ENCODE peak calls at places on chromosomes 12 and 14, in seven cellular contexts. One of them, this sample, is unnamed.
A peak's percentile ranks its signal among the peaks of the same experiment; 100 is the strongest.

GRCh38 chr14:56349942-56350341 is 229.7 kb upstream of the TMEM260 start:
- DNase-seq in RWPE1: no peak
- DNase-seq in stimulated activated naive CD8-positive, alpha-beta T cell treated with anti-CD3 and anti-CD28 coated beads, Interleukin-15, Interleukin-2, amounts not matched to agents 100 U/mL and 50 U/mL, for 24 hours: no peak
- DNase-seq in nephron progenitor cell: no peak
- DNase-seq in globus pallidus: no peak
- DNase-seq in AG08395: no peak
- DNase-seq in neural crest cell: no peak
- DNase-seq in this sample: no peak

GRCh38 chr14:105294142-105294597 is 6.6 kb downstream of the BRF1 start:
- DNase-seq in AG08395: peak; percentile 50
- DNase-seq in RWPE1: no peak
- DNase-seq in nephron progenitor cell: no peak
- DNase-seq in globus pallidus: no peak
- DNase-seq in stimulated activated naive CD8-positive, alpha-beta T cell treated with anti-CD3 and anti-CD28 coated beads, Interleukin-15, Interleukin-2, amounts not matched to agents 100 U/mL and 50 U/mL, for 24 hours: peak; percentile 69
- DNase-seq in neural crest cell: no peak
- DNase-seq in this sample: peak; percentile 43

GRCh38 chr12:26648584-26648983 is 184.4 kb downstream of the ITPR2 start:
- DNase-seq in globus pallidus: no peak
- DNase-seq in AG08395: peak; percentile 85
- DNase-seq in RWPE1: peak; percentile 35
- DNase-seq in nephron progenitor cell: no peak
- DNase-seq in neural crest cell: no peak
- DNase-seq in stimulated activated naive CD8-positive, alpha-beta T cell treated with anti-CD3 and anti-CD28 coated beads, Interleukin-15, Interleukin-2, amounts not matched to agents 100 U/mL and 50 U/mL, for 24 hours: no peak
- DNase-seq in this sample: peak; percentile 73

GRCh38 chr14:22555573-22556011 is 33.4 kb downstream of the DAD1 start:
- DNase-seq in RWPE1: peak; percentile 18
- DNase-seq in neural crest cell: no peak
- DNase-seq in globus pallidus: no peak
- DNase-seq in AG08395: no peak
- DNase-seq in nephron progenitor cell: no peak
- DNase-seq in stimulated activated naive CD8-positive, alpha-beta T cell treated with anti-CD3 and anti-CD28 coated beads, Interleukin-15, Interleukin-2, amounts not matched to agents 100 U/mL and 50 U/mL, for 24 hours: peak; percentile 75
- DNase-seq in this sample: no peak

GRCh38 chr14:20489093-20489994 is 16.0 kb upstream of the RNASE10 start:
- DNase-seq in stimulated activated naive CD8-positive, alpha-beta T cell treated with anti-CD3 and anti-CD28 coated beads, Interleukin-15, Interleukin-2, amounts not matched to agents 100 U/mL and 50 U/mL, for 24 hours: no peak
- DNase-seq in AG08395: no peak
- DNase-seq in neural crest cell: no peak
- DNase-seq in RWPE1: peak; percentile 37
- DNase-seq in nephron progenitor cell: peak; percentile 5
- DNase-seq in globus pallidus: no peak
- DNase-seq in this sample: peak; percentile 58

GRCh38 chr12:95182868-95183415 is 34.3 kb downstream of the FGD6 start:
- DNase-seq in stimulated activated naive CD8-positive, alpha-beta T cell treated with anti-CD3 and anti-CD28 coated beads, Interleukin-15, Interleukin-2, amounts not matched to agents 100 U/mL and 50 U/mL, for 24 hours: peak; percentile 15
- DNase-seq in RWPE1: peak; percentile 29
- DNase-seq in nephron progenitor cell: no peak
- DNase-seq in AG08395: peak; percentile 64
- DNase-seq in neural crest cell: no peak
- DNase-seq in globus pallidus: no peak
- DNase-seq in this sample: peak; percentile 52

GRCh38 chr12:34347367-34347766 is 325.1 kb downstream of the ALG10 start:
- DNase-seq in globus pallidus: no peak
- DNase-seq in AG08395: no peak
- DNase-seq in nephron progenitor cell: no peak
- DNase-seq in stimulated activated naive CD8-positive, alpha-beta T cell treated with anti-CD3 and anti-CD28 coated beads, Interleukin-15, Interleukin-2, amounts not matched to agents 100 U/mL and 50 U/mL, for 24 hours: peak; percentile 10
- DNase-seq in RWPE1: peak; percentile 24
- DNase-seq in neural crest cell: no peak
- DNase-seq in this sample: no peak

GRCh38 chr12:58030566-58031279 is 89.4 kb downstream of the ATP23 start:
- DNase-seq in neural crest cell: no peak
- DNase-seq in stimulated activated naive CD8-positive, alpha-beta T cell treated with anti-CD3 and anti-CD28 coated beads, Interleukin-15, Interleukin-2, amounts not matched to agents 100 U/mL and 50 U/mL, for 24 hours: no peak
- DNase-seq in nephron progenitor cell: no peak
- DNase-seq in AG08395: peak; percentile 64
- DNase-seq in globus pallidus: no peak
- DNase-seq in RWPE1: peak; percentile 86
- DNase-seq in this sample: peak; percentile 47

GRCh38 chr14:68633131-68633991 is 159.5 kb downstream of the ZFP36L1 start:
- DNase-seq in RWPE1: no peak
- DNase-seq in nephron progenitor cell: no peak
- DNase-seq in globus pallidus: peak; percentile 96
- DNase-seq in neural crest cell: peak; percentile 38
- DNase-seq in stimulated activated naive CD8-positive, alpha-beta T cell treated with anti-CD3 and anti-CD28 coated beads, Interleukin-15, Interleukin-2, amounts not matched to agents 100 U/mL and 50 U/mL, for 24 hours: no peak
- DNase-seq in AG08395: peak; percentile 55
- DNase-seq in this sample: peak; percentile 84

GRCh38 chr12:72282721-72283120 is 10.6 kb downstream of the TRHDE start:
- DNase-seq in nephron progenitor cell: no peak
- DNase-seq in globus pallidus: peak; percentile 52
- DNase-seq in stimulated activated naive CD8-positive, alpha-beta T cell treated with anti-CD3 and anti-CD28 coated beads, Interleukin-15, Interleukin-2, amounts not matched to agents 100 U/mL and 50 U/mL, for 24 hours: no peak
- DNase-seq in neural crest cell: no peak
- DNase-seq in RWPE1: no peak
- DNase-seq in AG08395: peak; percentile 52
- DNase-seq in this sample: no peak

GRCh38 chr12:131831021-131831571 is 2.9 kb downstream of the MMP17 start:
- DNase-seq in neural crest cell: no peak
- DNase-seq in nephron progenitor cell: peak; percentile 31
- DNase-seq in stimulated activated naive CD8-positive, alpha-beta T cell treated with anti-CD3 and anti-CD28 coated beads, Interleukin-15, Interleukin-2, amounts not matched to agents 100 U/mL and 50 U/mL, for 24 hours: peak; percentile 29
- DNase-seq in AG08395: no peak
- DNase-seq in globus pallidus: no peak
- DNase-seq in RWPE1: no peak
- DNase-seq in this sample: peak; percentile 35

GRCh38 chr12:53971686-53972085 is 1.2 kb upstream of the HOXC11 start:
- DNase-seq in stimulated activated naive CD8-positive, alpha-beta T cell treated with anti-CD3 and anti-CD28 coated beads, Interleukin-15, Interleukin-2, amounts not matched to agents 100 U/mL and 50 U/mL, for 24 hours: no peak
- DNase-seq in neural crest cell: no peak
- DNase-seq in globus pallidus: no peak
- DNase-seq in nephron progenitor cell: no peak
- DNase-seq in RWPE1: no peak
- DNase-seq in AG08395: no peak
- DNase-seq in this sample: no peak

GRCh38 chr14:35197015-35197414 is 74.7 kb downstream of the PRORP start:
- DNase-seq in neural crest cell: no peak
- DNase-seq in globus pallidus: no peak
- DNase-seq in AG08395: no peak
- DNase-seq in RWPE1: peak; percentile 48
- DNase-seq in stimulated activated naive CD8-positive, alpha-beta T cell treated with anti-CD3 and anti-CD28 coated beads, Interleukin-15, Interleukin-2, amounts not matched to agents 100 U/mL and 50 U/mL, for 24 hours: no peak
- DNase-seq in nephron progenitor cell: no peak
- DNase-seq in this sample: no peak

GRCh38 chr14:102005336-102005735 is 41.0 kb downstream of the DYNC1H1 start:
- DNase-seq in AG08395: no peak
- DNase-seq in neural crest cell: no peak
- DNase-seq in nephron progenitor cell: no peak
- DNase-seq in RWPE1: no peak
- DNase-seq in stimulated activated naive CD8-positive, alpha-beta T cell treated with anti-CD3 and anti-CD28 coated beads, Interleukin-15, Interleukin-2, amounts not matched to agents 100 U/mL and 50 U/mL, for 24 hours: no peak
- DNase-seq in globus pallidus: no peak
- DNase-seq in this sample: no peak

GRCh38 chr12:53044052-53044581 is 5.7 kb upstream of the TNS2 start:
- DNase-seq in AG08395: no peak
- DNase-seq in nephron progenitor cell: no peak
- DNase-seq in neural crest cell: no peak
- DNase-seq in globus pallidus: peak; percentile 90
- DNase-seq in stimulated activated naive CD8-positive, alpha-beta T cell treated with anti-CD3 and anti-CD28 coated beads, Interleukin-15, Interleukin-2, amounts not matched to agents 100 U/mL and 50 U/mL, for 24 hours: no peak
- DNase-seq in RWPE1: no peak
- DNase-seq in this sample: no peak

GRCh38 chr14:23085458-23085857 is 9.5 kb downstream of the ACIN1 start:
- DNase-seq in AG08395: no peak
- DNase-seq in stimulated activated naive CD8-positive, alpha-beta T cell treated with anti-CD3 and anti-CD28 coated beads, Interleukin-15, Interleukin-2, amounts not matched to agents 100 U/mL and 50 U/mL, for 24 hours: no peak
- DNase-seq in nephron progenitor cell: no peak
- DNase-seq in neural crest cell: no peak
- DNase-seq in RWPE1: no peak
- DNase-seq in globus pallidus: no peak
- DNase-seq in this sample: no peak

GRCh38 chr12:109469516-109469915 is 7.6 kb downstream of the KCTD10 start:
- DNase-seq in AG08395: peak; percentile 71
- DNase-seq in neural crest cell: no peak
- DNase-seq in stimulated activated naive CD8-positive, alpha-beta T cell treated with anti-CD3 and anti-CD28 coated beads, Interleukin-15, Interleukin-2, amounts not matched to agents 100 U/mL and 50 U/mL, for 24 hours: no peak
- DNase-seq in RWPE1: no peak
- DNase-seq in globus pallidus: no peak
- DNase-seq in nephron progenitor cell: no peak
- DNase-seq in this sample: no peak

GRCh38 chr12:53950441-53950781 is 4.3 kb upstream of the HOXC12 start:
- DNase-seq in nephron progenitor cell: no peak
- DNase-seq in neural crest cell: no peak
- DNase-seq in RWPE1: peak; percentile 65
- DNase-seq in globus pallidus: no peak
- DNase-seq in stimulated activated naive CD8-positive, alpha-beta T cell treated with anti-CD3 and anti-CD28 coated beads, Interleukin-15, Interleukin-2, amounts not matched to agents 100 U/mL and 50 U/mL, for 24 hours: no peak
- DNase-seq in AG08395: no peak
- DNase-seq in this sample: no peak

GRCh38 chr12:122356192-122356635 is 66.3 kb downstream of the CLIP1 start:
- DNase-seq in stimulated activated naive CD8-positive, alpha-beta T cell treated with anti-CD3 and anti-CD28 coated beads, Interleukin-15, Interleukin-2, amounts not matched to agents 100 U/mL and 50 U/mL, for 24 hours: peak; percentile 48
- DNase-seq in AG08395: peak; percentile 62
- DNase-seq in neural crest cell: peak; percentile 53
- DNase-seq in nephron progenitor cell: peak; percentile 41
- DNase-seq in RWPE1: peak; percentile 32
- DNase-seq in globus pallidus: peak; percentile 48
- DNase-seq in this sample: peak; percentile 74

GRCh38 chr14:78498062-78498595 is 328.0 kb downstream of the NRXN3 start:
- DNase-seq in nephron progenitor cell: no peak
- DNase-seq in neural crest cell: no peak
- DNase-seq in RWPE1: no peak
- DNase-seq in AG08395: no peak
- DNase-seq in stimulated activated naive CD8-positive, alpha-beta T cell treated with anti-CD3 and anti-CD28 coated beads, Interleukin-15, Interleukin-2, amounts not matched to agents 100 U/mL and 50 U/mL, for 24 hours: no peak
- DNase-seq in globus pallidus: peak; percentile 67
- DNase-seq in this sample: no peak

GRCh38 chr12:121866331-121866730 is 7.7 kb upstream of the HPD start:
- DNase-seq in stimulated activated naive CD8-positive, alpha-beta T cell treated with anti-CD3 and anti-CD28 coated beads, Interleukin-15, Interleukin-2, amounts not matched to agents 100 U/mL and 50 U/mL, for 24 hours: no peak
- DNase-seq in globus pallidus: no peak
- DNase-seq in nephron progenitor cell: no peak
- DNase-seq in AG08395: no peak
- DNase-seq in RWPE1: no peak
- DNase-seq in neural crest cell: no peak
- DNase-seq in this sample: no peak

GRCh38 chr12:119780786-119781434 is 96.2 kb downstream of the CIT start:
- DNase-seq in RWPE1: peak; percentile 60
- DNase-seq in neural crest cell: peak; percentile 14
- DNase-seq in nephron progenitor cell: peak; percentile 30
- DNase-seq in stimulated activated naive CD8-positive, alpha-beta T cell treated with anti-CD3 and anti-CD28 coated beads, Interleukin-15, Interleukin-2, amounts not matched to agents 100 U/mL and 50 U/mL, for 24 hours: no peak
- DNase-seq in globus pallidus: peak; percentile 28
- DNase-seq in AG08395: peak; percentile 55
- DNase-seq in this sample: peak; percentile 52

GRCh38 chr14:102394717-102395378 is 32.1 kb downstream of the TECPR2 start:
- DNase-seq in nephron progenitor cell: no peak
- DNase-seq in AG08395: no peak
- DNase-seq in globus pallidus: no peak
- DNase-seq in stimulated activated naive CD8-positive, alpha-beta T cell treated with anti-CD3 and anti-CD28 coated beads, Interleukin-15, Interleukin-2, amounts not matched to agents 100 U/mL and 50 U/mL, for 24 hours: peak; percentile 10
- DNase-seq in neural crest cell: no peak
- DNase-seq in RWPE1: no peak
- DNase-seq in this sample: no peak

GRCh38 chr12:101695698-101696097 is 1.7 kb upstream of the CHPT1 start:
- DNase-seq in AG08395: no peak
- DNase-seq in stimulated activated naive CD8-positive, alpha-beta T cell treated with anti-CD3 and anti-CD28 coated beads, Interleukin-15, Interleukin-2, amounts not matched to agents 100 U/mL and 50 U/mL, for 24 hours: no peak
- DNase-seq in globus pallidus: no peak
- DNase-seq in RWPE1: peak; percentile 8
- DNase-seq in nephron progenitor cell: no peak
- DNase-seq in neural crest cell: no peak
- DNase-seq in this sample: no peak

GRCh38 chr12:25771062-25771461 is 187.4 kb upstream of the RASSF8 start:
- DNase-seq in nephron progenitor cell: no peak
- DNase-seq in RWPE1: peak; percentile 40
- DNase-seq in globus pallidus: no peak
- DNase-seq in AG08395: no peak
- DNase-seq in neural crest cell: no peak
- DNase-seq in stimulated activated naive CD8-positive, alpha-beta T cell treated with anti-CD3 and anti-CD28 coated beads, Interleukin-15, Interleukin-2, amounts not matched to agents 100 U/mL and 50 U/mL, for 24 hours: no peak
- DNase-seq in this sample: no peak

GRCh38 chr12:105960319-105961076 is 178.3 kb downstream of the NUAK1 start:
- DNase-seq in nephron progenitor cell: no peak
- DNase-seq in RWPE1: no peak
- DNase-seq in globus pallidus: no peak
- DNase-seq in neural crest cell: no peak
- DNase-seq in stimulated activated naive CD8-positive, alpha-beta T cell treated with anti-CD3 and anti-CD28 coated beads, Interleukin-15, Interleukin-2, amounts not matched to agents 100 U/mL and 50 U/mL, for 24 hours: no peak
- DNase-seq in AG08395: no peak
- DNase-seq in this sample: peak; percentile 26

GRCh38 chr12:40033260-40033649 is 72.6 kb downstream of the SLC2A13 start:
- DNase-seq in globus pallidus: no peak
- DNase-seq in stimulated activated naive CD8-positive, alpha-beta T cell treated with anti-CD3 and anti-CD28 coated beads, Interleukin-15, Interleukin-2, amounts not matched to agents 100 U/mL and 50 U/mL, for 24 hours: no peak
- DNase-seq in AG08395: no peak
- DNase-seq in nephron progenitor cell: no peak
- DNase-seq in RWPE1: no peak
- DNase-seq in neural crest cell: no peak
- DNase-seq in this sample: no peak

GRCh38 chr14:96648506-96649326 is 146.5 kb downstream of the PAPOLA start:
- DNase-seq in AG08395: no peak
- DNase-seq in neural crest cell: no peak
- DNase-seq in globus pallidus: no peak
- DNase-seq in nephron progenitor cell: no peak
- DNase-seq in stimulated activated naive CD8-positive, alpha-beta T cell treated with anti-CD3 and anti-CD28 coated beads, Interleukin-15, Interleukin-2, amounts not matched to agents 100 U/mL and 50 U/mL, for 24 hours: no peak
- DNase-seq in RWPE1: no peak
- DNase-seq in this sample: no peak

GRCh38 chr14:90375934-90376333 is 20.9 kb upstream of the CALM1 start:
- DNase-seq in globus pallidus: no peak
- DNase-seq in AG08395: no peak
- DNase-seq in RWPE1: no peak
- DNase-seq in neural crest cell: no peak
- DNase-seq in stimulated activated naive CD8-positive, alpha-beta T cell treated with anti-CD3 and anti-CD28 coated beads, Interleukin-15, Interleukin-2, amounts not matched to agents 100 U/mL and 50 U/mL, for 24 hours: no peak
- DNase-seq in nephron progenitor cell: no peak
- DNase-seq in this sample: no peak

GRCh38 chr12:2925322-2925995 is 33.7 kb upstream of the TEAD4 start:
- DNase-seq in stimulated activated naive CD8-positive, alpha-beta T cell treated with anti-CD3 and anti-CD28 coated beads, Interleukin-15, Interleukin-2, amounts not matched to agents 100 U/mL and 50 U/mL, for 24 hours: no peak
- DNase-seq in globus pallidus: no peak
- DNase-seq in AG08395: peak; percentile 31
- DNase-seq in neural crest cell: no peak
- DNase-seq in nephron progenitor cell: no peak
- DNase-seq in RWPE1: peak; percentile 12
- DNase-seq in this sample: no peak